ENCODE peak calls at places on chromosomes 11 and 22, in five cellular contexts. B, R, D, F and S are unnamed samples.

GRCh38 chr22:37183432-37184379 is 4.3 kb downstream of the C1QTNF6 start:
- DNase-seq in B (no peak), R (no peak), D (peak), F (no peak), S (no peak)

GRCh38 chr22:20583471-20583922 is 76.1 kb downstream of the MED15 start:
- DNase-seq in B (no peak), F (peak), D (no peak), R (no peak), S (no peak)

GRCh38 chr11:119298726-119299125 is 18.2 kb downstream of the MCAM start:
- DNase-seq in B (no peak), D (no peak), F (peak), R (no peak), S (no peak)

GRCh38 chr11:59012942-59013256 is 73.2 kb upstream of the GLYATL1B start:
- DNase-seq in B (no peak), F (no peak), R (no peak), D (no peak), S (no peak)

GRCh38 chr11:31968774-31969433 is 122.0 kb upstream of the RCN1 start:
- DNase-seq in B (no peak), D (no peak), R (peak), F (peak), S (peak)

GRCh38 chr11:8209208-8209807 is 40.5 kb upstream of the RIC3 start:
- DNase-seq in B (peak), F (no peak), R (no peak), D (no peak), S (no peak)

GRCh38 chr11:1041936-1042608 is 5.6 kb upstream of the MUC6 start:
- DNase-seq in R (no peak), B (no peak), F (no peak), D (peak), S (no peak)

GRCh38 chr11:69463181-69463891 is 18.1 kb upstream of the LINC01488 start:
- DNase-seq in R (peak), F (peak), D (no peak), B (no peak), S (peak)

GRCh38 chr11:131693756-131694155 is 323.3 kb downstream of the NTM start:
- DNase-seq in B (no peak), F (no peak), R (no peak), D (no peak), S (no peak)

GRCh38 chr11:133808393-133809140 is 36.7 kb downstream of the SPATA19 start:
- DNase-seq in R (no peak), B (no peak), D (no peak), F (no peak), S (no peak)

GRCh38 chr22:39243443-39244072 is 1.2 kb downstream of the PDGFB start:
- DNase-seq in R (no peak), D (no peak), B (no peak), F (no peak), S (no peak)

GRCh38 chr11:121452609-121453150 is at the start of gene SORL1-AS1:
- DNase-seq in F (no peak), B (peak), D (no peak), R (no peak), S (no peak)

GRCh38 chr11:120834686-120835225 is 189.1 kb upstream of the TBCEL start:
- DNase-seq in D (no peak), F (no peak), R (no peak), B (no peak), S (no peak)

GRCh38 chr11:120400564-120401364 is 64.6 kb downstream of the ARHGEF12 start:
- DNase-seq in D (no peak), B (no peak), F (peak), R (peak), S (peak)

GRCh38 chr22:45582955-45583320 is 80.3 kb downstream of the FBLN1 start:
- DNase-seq in B (no peak), D (no peak), F (no peak), R (no peak), S (no peak)

GRCh38 chr11:206516-207212 is 535 bp downstream of the BET1L start:
- DNase-seq in D (peak), R (peak), B (peak), F (no peak), S (peak)

GRCh38 chr22:40031766-40032470 is 37.2 kb downstream of the FAM83F start:
- DNase-seq in B (no peak), R (peak), F (no peak), D (no peak), S (no peak)

GRCh38 chr22:48658246-48658645 is 1169.4 kb downstream of the BRD1 start:
- DNase-seq in D (no peak), B (no peak), R (no peak), F (no peak), S (no peak)

GRCh38 chr11:11378184-11378940 is 25.3 kb upstream of the CSNK2A3 start:
- DNase-seq in R (no peak), F (no peak), D (no peak), B (no peak), S (no peak)

GRCh38 chr11:120124355-120124754 is 13.6 kb downstream of the TRIM29 start:
- DNase-seq in B (no peak), F (no peak), D (no peak), R (no peak), S (no peak)

GRCh38 chr11:29458252-29458651 is 558.6 kb downstream of the KCNA4 start:
- DNase-seq in R (no peak), F (no peak), D (no peak), B (no peak), S (no peak)

GRCh38 chr11:3837793-3838192 is 3.0 kb downstream of the RHOG start:
- DNase-seq in R (peak), D (no peak), B (no peak), F (peak), S (peak)

GRCh38 chr11:94473177-94473799 is 20.4 kb downstream of the MRE11 start:
- DNase-seq in R (no peak), D (no peak), B (no peak), F (no peak), S (no peak)

GRCh38 chr11:65489706-65490310 is 9.0 kb upstream of the MALAT1 start:
- DNase-seq in D (peak), R (peak), B (no peak), F (peak), S (no peak)

GRCh38 chr11:128931661-128932060 is 11.0 kb downstream of the TP53AIP1 start:
- DNase-seq in R (no peak), F (no peak), B (no peak), D (no peak), S (no peak)

GRCh38 chr22:39205344-39206021 is 39.3 kb downstream of the PDGFB start:
- DNase-seq in F (no peak), D (no peak), B (peak), R (peak), S (peak)

GRCh38 chr11:47186937-47187681 is 875 bp upstream of the PACSIN3 start:
- DNase-seq in R (peak), F (peak), D (no peak), B (peak), S (peak)

GRCh38 chr11:124482362-124483147 is 37.1 kb upstream of the OR8B8 start:
- DNase-seq in D (no peak), B (no peak), F (no peak), R (peak), S (peak)

GRCh38 chr22:27534720-27535125 is 266.8 kb downstream of the MN1 start:
- DNase-seq in R (peak), B (no peak), D (no peak), F (no peak), S (peak)

GRCh38 chr11:6941970-6942369 is 15.7 kb downstream of the ZNF215 start:
- DNase-seq in F (no peak), R (no peak), D (no peak), B (no peak), S (no peak)

GRCh38 chr11:25733777-25734176 is 598.2 kb upstream of the ANO3 start:
- DNase-seq in D (no peak), F (no peak), B (no peak), R (peak), S (no peak)

GRCh38 chr11:86577663-86578636 is 94.5 kb downstream of the ME3 start:
- DNase-seq in F (peak), B (no peak), R (peak), D (peak), S (peak)

GRCh38 chr22:43217285-43218030 is 30.5 kb upstream of the TTLL12 start:
- DNase-seq in R (no peak), F (no peak), D (no peak), B (no peak), S (no peak)

GRCh38 chr11:109853156-109853776 is 239.9 kb upstream of the ZC3H12C start:
- DNase-seq in B (no peak), D (no peak), F (no peak), R (peak), S (peak)

GRCh38 chr11:119223856-119224255 is 17.7 kb downstream of the CBL start:
- DNase-seq in B (no peak), D (no peak), F (no peak), R (peak), S (peak)

GRCh38 chr11:23280088-23280487 is 419.8 kb upstream of the CCDC179 start:
- DNase-seq in B (no peak), F (no peak), R (no peak), D (no peak), S (peak)

GRCh38 chr11:9895016-9895415 is 231.1 kb downstream of the SWAP70 start:
- DNase-seq in B (no peak), R (peak), F (no peak), D (no peak), S (peak)

GRCh38 chr22:37892566-37893338 is 13.3 kb upstream of the MICALL1 start:
- DNase-seq in F (peak), R (no peak), D (peak), B (no peak), S (no peak)

GRCh38 chr11:32891657-32892354 is 805 bp upstream of the QSER1 start:
- DNase-seq in D (no peak), F (peak), B (no peak), R (no peak), S (peak)